ENCODE peak calls at places on chromosomes 6 and 20, in six cellular contexts. Y is transverse colon, N is tibial nerve, T is SK-N-SH, Q is stomach, K is A549. H is an unnamed sample.

GRCh38 chr6:163349001-163349680 is 65.4 kb upstream of the QKI start:
- DNase-seq in Y (no peak), N (peak), T (no peak), Q (no peak), K (no peak), H (no peak)

GRCh38 chr6:15763827-15764226 is 101.0 kb upstream of the DTNBP1 start:
- DNase-seq in Y (peak), N (no peak), T (no peak), Q (no peak), K (no peak), H (no peak)

GRCh38 chr6:2102316-2102883 is 143.0 kb downstream of the GMDS start:
- DNase-seq in Y (no peak), N (no peak), T (no peak), Q (no peak), K (no peak), H (no peak)

GRCh38 chr20:57767456-57767855 is 57.6 kb upstream of the PMEPA1 start:
- DNase-seq in Y (no peak), N (no peak), T (no peak), Q (no peak), K (no peak), H (no peak)

GRCh38 chr20:34979366-34980153 is 23.9 kb downstream of the MYH7B start:
- DNase-seq in Y (peak), N (no peak), T (peak), Q (no peak), K (no peak), H (no peak)

GRCh38 chr6:56655250-56655649 is 12.6 kb upstream of the DST start:
- DNase-seq in Y (no peak), N (no peak), T (no peak), Q (no peak), K (no peak), H (no peak)

GRCh38 chr20:41245086-41245707 is 72.3 kb downstream of the ZHX3 start:
- DNase-seq in Y (no peak), N (no peak), T (no peak), Q (no peak), K (no peak), H (no peak)

GRCh38 chr6:170099387-170099786 is 191.5 kb downstream of the DLL1 start:
- DNase-seq in Y (no peak), N (no peak), T (no peak), Q (peak), K (no peak), H (peak)

GRCh38 chr20:49888341-49889244 is 26.7 kb downstream of the SPATA2 start:
- DNase-seq in Y (peak), N (no peak), T (peak), Q (peak), K (peak), H (peak)

GRCh38 chr6:156902782-156903181 is 125.6 kb downstream of the ARID1B start:
- DNase-seq in Y (no peak), N (no peak), T (no peak), Q (no peak), K (no peak), H (no peak)

GRCh38 chr6:12294851-12295536 is 4.8 kb downstream of the EDN1 start:
- DNase-seq in Y (no peak), N (no peak), T (no peak), Q (no peak), K (no peak), H (no peak)

GRCh38 chr20:59431014-59431413 is 130.6 kb downstream of the EDN3 start:
- DNase-seq in Y (no peak), N (no peak), T (peak), Q (no peak), K (no peak), H (no peak)

GRCh38 chr6:158150701-158151100 is 17.4 kb downstream of the SERAC1 start:
- DNase-seq in Y (no peak), N (no peak), T (no peak), Q (no peak), K (no peak), H (no peak)

GRCh38 chr20:56630086-56630493 is 984 bp downstream of the TFAP2C start:
- DNase-seq in Y (peak), N (no peak), T (peak), Q (peak), K (peak), H (peak)

GRCh38 chr6:99151634-99152344 is 197.7 kb downstream of the FAXC start:
- DNase-seq in Y (peak), N (no peak), T (peak), Q (peak), K (peak), H (no peak)

GRCh38 chr6:54465649-54466300 is 157.5 kb downstream of the TINAG start:
- DNase-seq in Y (no peak), N (no peak), T (no peak), Q (no peak), K (no peak), H (no peak)

GRCh38 chr6:111210074-111210729 is 122.9 kb downstream of the SLC16A10 start:
- DNase-seq in Y (no peak), N (no peak), T (peak), Q (no peak), K (peak), H (no peak)

GRCh38 chr6:66662196-66662595 is 955.2 kb upstream of the EYS start:
- DNase-seq in Y (no peak), N (no peak), T (peak), Q (no peak), K (no peak), H (no peak)

GRCh38 chr6:99661870-99662269 is 55.2 kb downstream of the PRDM13 start:
- DNase-seq in Y (no peak), N (no peak), T (no peak), Q (no peak), K (no peak), H (no peak)

GRCh38 chr6:132758689-132759088 is 985 bp upstream of the VNN2 start:
- DNase-seq in Y (no peak), N (no peak), T (no peak), Q (no peak), K (no peak), H (no peak)

GRCh38 chr6:11632231-11632630 is 94.7 kb downstream of the TMEM170B start:
- DNase-seq in Y (peak), N (no peak), T (no peak), Q (peak), K (peak), H (no peak)

GRCh38 chr20:15061955-15062354 is 724.5 kb upstream of the FLRT3 start:
- DNase-seq in Y (no peak), N (no peak), T (no peak), Q (no peak), K (no peak), H (no peak)

GRCh38 chr6:34240329-34241248 is 3.9 kb downstream of the HMGA1 start:
- DNase-seq in Y (no peak), N (no peak), T (no peak), Q (no peak), K (no peak), H (peak)

GRCh38 chr6:45929421-45930361 is 86.0 kb downstream of the CLIC5 start:
- DNase-seq in Y (no peak), N (no peak), T (no peak), Q (no peak), K (no peak), H (no peak)

GRCh38 chr6:124490123-124490522 is 472.1 kb upstream of the RNF217 start:
- DNase-seq in Y (no peak), N (no peak), T (no peak), Q (no peak), K (no peak), H (no peak)
- TF ChIP-seq EP300 in Y (no peak), N (no peak), T (no peak), Q (no peak), K (no peak), H (no peak)

DNA sequence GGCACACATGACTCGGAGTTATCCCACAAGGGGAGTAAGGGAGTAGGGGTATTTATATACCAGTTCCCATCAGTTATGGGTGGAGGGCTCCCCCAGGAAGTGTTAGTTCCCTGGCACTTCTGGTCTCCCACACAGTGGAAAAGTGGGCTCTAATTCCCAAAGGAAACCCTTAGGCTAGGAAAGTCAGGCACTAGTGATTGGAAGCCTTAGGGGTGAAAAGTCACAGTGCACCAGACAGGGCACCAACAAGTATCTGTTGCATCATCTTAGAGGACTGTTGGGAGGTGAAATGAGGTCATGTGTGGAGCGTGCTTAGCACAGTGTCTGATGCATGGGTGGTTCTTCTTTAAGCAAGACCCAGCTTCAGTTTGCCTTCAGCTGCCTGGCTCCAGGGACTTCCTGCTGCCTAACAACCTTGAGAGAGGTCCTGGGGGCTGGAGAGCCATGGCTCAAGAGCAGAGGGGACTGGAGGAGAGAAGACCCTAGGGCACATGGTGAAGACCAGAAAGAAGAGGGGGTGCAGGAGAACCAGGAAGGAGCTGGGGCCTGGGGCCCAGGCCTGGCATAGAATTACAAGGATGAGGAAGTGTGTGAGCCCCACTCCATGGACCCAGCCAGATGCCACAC is 7.5 kb upstream of the FOXP4 start:
- DNase-seq in Y (no peak), N (no peak), T (no peak), Q (no peak), K (no peak), H (no peak)
- TF ChIP-seq EP300 in Y (no peak), N (no peak), T (no peak), Q (no peak), K (no peak), H (no peak)

GRCh38 chr20:33812673-33813462 is 1.7 kb downstream of the CHMP4B start:
- DNase-seq in Y (no peak), N (no peak), T (peak), Q (no peak), K (peak), H (no peak)

GRCh38 chr20:33808388-33808787 is 2.8 kb upstream of the CHMP4B start:
- DNase-seq in Y (no peak), N (no peak), T (no peak), Q (no peak), K (no peak), H (no peak)

GRCh38 chr20:33811763-33812672 is 870 bp downstream of the CHMP4B start:
- DNase-seq in Y (peak), N (peak), T (peak), Q (peak), K (peak), H (peak)

GRCh38 chr20:33814238-33814712 is 3.1 kb downstream of the CHMP4B start:
- DNase-seq in Y (peak), N (no peak), T (no peak), Q (no peak), K (no peak), H (no peak)

DNA sequence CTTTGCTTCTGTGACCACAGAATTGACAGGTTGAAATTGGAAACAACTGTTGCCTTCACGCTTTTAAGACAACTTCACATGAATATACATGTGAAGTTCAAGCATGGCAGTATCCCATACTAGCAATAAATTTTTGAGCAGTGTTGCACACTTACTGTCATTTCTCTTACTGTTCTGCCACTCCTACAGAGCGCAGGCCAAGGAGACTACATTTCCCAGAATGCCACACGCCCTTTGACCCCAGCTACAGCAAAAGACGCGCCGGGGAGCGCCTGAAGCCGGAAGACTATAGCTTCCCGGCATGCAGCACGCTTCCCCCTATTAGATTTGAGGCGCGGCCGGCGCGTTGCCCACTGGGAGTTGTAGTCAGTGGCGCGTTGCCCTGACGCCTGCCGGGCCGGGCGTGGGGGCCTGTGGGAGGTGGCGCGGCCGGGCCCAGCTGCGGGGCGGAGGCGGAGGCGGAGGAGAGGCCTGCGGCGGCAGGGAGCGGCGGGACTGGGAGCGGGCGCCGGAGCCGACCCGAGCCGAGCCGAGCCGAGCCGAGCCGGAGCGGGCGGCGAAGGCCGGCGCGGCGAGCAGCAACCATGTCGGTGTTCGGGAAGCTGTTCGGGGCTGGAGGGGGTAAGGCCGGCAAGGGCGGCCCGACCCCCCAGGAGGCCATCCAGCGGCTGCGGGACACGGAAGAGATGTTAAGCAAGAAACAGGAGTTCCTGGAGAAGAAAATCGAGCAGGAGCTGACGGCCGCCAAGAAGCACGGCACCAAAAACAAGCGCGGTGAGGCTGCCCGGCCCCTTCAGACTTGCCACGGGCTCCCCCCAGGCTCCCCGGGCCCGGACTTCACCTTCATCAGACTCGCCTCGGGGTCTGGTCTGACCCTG is at the start of gene CHMP4B:
- DNase-seq in Y (peak), N (peak), T (peak), Q (peak), K (peak), H (peak)
- TF ChIP-seq EP300 in Y (no peak), N (peak), T (no peak), Q (no peak), K (no peak), H (peak)

GRCh38 chr6:29663300-29664039 is 6.6 kb downstream of the MOG start:
- DNase-seq in Y (no peak), N (no peak), T (no peak), Q (no peak), K (no peak), H (no peak)
- TF ChIP-seq EP300 in Y (no peak), N (no peak), T (no peak), Q (no peak), K (no peak), H (no peak)

GRCh38 chr20:18701969-18702368 is 111.6 kb upstream of the SCP2D1 start:
- DNase-seq in Y (no peak), N (no peak), T (no peak), Q (no peak), K (no peak), H (no peak)
- TF ChIP-seq EP300 in Y (no peak), N (no peak), T (no peak), Q (no peak), K (no peak), H (no peak)

DNA sequence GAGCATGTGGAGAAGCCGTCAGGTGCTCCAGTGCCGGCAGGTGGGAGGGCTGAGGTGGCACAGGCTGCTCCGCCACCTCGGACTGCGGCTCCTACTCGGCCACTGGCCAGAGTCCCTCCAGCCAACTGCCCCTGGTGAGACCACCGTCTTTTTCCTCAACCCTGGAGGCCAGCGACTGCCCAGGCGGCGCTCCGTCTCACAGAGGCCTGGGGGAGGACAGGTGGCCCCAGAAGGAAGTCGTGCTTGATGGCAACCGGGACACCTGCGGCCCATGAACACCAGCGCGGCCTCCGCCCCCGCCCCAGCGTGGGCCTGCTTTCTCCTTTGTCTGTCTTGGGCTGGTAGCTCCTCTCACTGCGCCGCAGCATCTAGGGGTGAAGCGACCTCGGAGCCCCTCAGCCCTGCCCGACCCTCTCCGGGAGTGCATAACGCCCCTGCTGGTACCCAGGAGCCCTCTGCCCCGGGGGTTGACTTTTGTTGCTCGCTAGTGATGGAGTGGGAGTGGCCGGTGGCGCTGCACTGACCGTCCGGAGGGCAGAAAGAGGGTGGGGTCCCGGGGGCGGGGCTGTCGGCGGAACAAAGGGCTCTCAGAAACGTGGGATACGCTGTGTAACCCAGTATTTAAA is 706 bp upstream of the TUBB2B start:
- DNase-seq in Y (no peak), N (no peak), T (peak), Q (no peak), K (no peak), H (peak)
- TF ChIP-seq EP300 in Y (no peak), N (no peak), T (no peak), Q (no peak), K (no peak), H (no peak)

DNA sequence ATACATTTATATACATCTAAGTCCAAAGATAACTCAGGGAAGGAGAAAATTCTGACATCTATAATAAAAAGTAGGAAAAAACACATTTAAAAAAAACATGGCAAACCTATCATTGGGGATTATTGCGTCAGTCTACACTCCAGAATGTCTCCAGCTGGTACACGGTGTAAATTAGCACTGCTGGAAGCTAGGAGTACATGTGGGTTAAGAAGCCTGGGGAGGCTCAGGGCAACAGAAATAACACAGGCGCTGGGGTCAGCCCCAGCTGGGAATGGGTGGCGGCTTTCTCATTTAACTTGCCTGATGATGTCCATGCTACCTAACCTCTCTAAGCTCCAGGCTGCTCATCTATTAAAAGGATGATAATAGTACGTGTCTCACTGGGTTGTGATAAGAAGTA is 92.9 kb downstream of the LY86 start:
- DNase-seq in Y (no peak), N (no peak), T (no peak), Q (no peak), K (no peak), H (no peak)
- TF ChIP-seq EP300 in Y (no peak), N (no peak), T (no peak), Q (no peak), K (no peak), H (no peak)

GRCh38 chr20:7734216-7734615 is 206.0 kb downstream of the HAO1 start:
- DNase-seq in Y (no peak), N (no peak), T (no peak), Q (no peak), K (no peak), H (no peak)
- TF ChIP-seq EP300 in Y (no peak), N (no peak), T (no peak), Q (no peak), K (no peak), H (no peak)

GRCh38 chr6:9614778-9615177 is 800.1 kb downstream of the TFAP2A start:
- DNase-seq in Y (no peak), N (no peak), T (no peak), Q (no peak), K (no peak), H (no peak)

GRCh38 chr6:9606435-9607134 is 808.3 kb downstream of the TFAP2A start:
- DNase-seq in Y (no peak), N (no peak), T (no peak), Q (no peak), K (no peak), H (no peak)

GRCh38 chr6:9612489-9612888 is 802.4 kb downstream of the TFAP2A start:
- DNase-seq in Y (no peak), N (no peak), T (no peak), Q (no peak), K (no peak), H (no peak)

GRCh38 chr6:9611016-9611415 is 803.9 kb downstream of the TFAP2A start:
- DNase-seq in Y (no peak), N (no peak), T (no peak), Q (no peak), K (no peak), H (no peak)
- TF ChIP-seq EP300 in Y (no peak), N (no peak), T (no peak), Q (no peak), K (no peak), H (no peak)

GRCh38 chr6:13649393-13649792 is 34.3 kb downstream of the NOL7 start:
- DNase-seq in Y (no peak), N (no peak), T (no peak), Q (no peak), K (no peak), H (no peak)

GRCh38 chr6:13648850-13649249 is 33.7 kb downstream of the NOL7 start:
- DNase-seq in Y (no peak), N (no peak), T (no peak), Q (no peak), K (no peak), H (no peak)

GRCh38 chr6:13655700-13656099 is 40.6 kb downstream of the NOL7 start:
- DNase-seq in Y (no peak), N (no peak), T (no peak), Q (no peak), K (no peak), H (no peak)

GRCh38 chr6:13653296-13653695 is 38.2 kb downstream of the NOL7 start:
- DNase-seq in Y (no peak), N (no peak), T (peak), Q (no peak), K (no peak), H (no peak)
- TF ChIP-seq EP300 in Y (no peak), N (no peak), T (no peak), Q (no peak), K (no peak), H (no peak)